ENCODE peak calls at places on chromosomes 7 and 10, in seven cellular contexts. W, O, D, Z, G, X and A are unnamed samples.

GRCh38 chr7:40828686-40829085 is 693.9 kb downstream of the SUGCT start:
- DNase-seq in W (no peak), O (no peak), D (no peak), Z (no peak), G (no peak), X (no peak), A (no peak)

GRCh38 chr10:13340626-13341370 is 7.3 kb downstream of the SEPHS1 start:
- DNase-seq in W (no peak), O (no peak), D (no peak), Z (no peak), G (no peak), X (no peak), A (no peak)

GRCh38 chr7:153524070-153524601 is 528.1 kb upstream of the DPP6 start:
- DNase-seq in W (no peak), O (no peak), D (no peak), Z (peak), G (no peak), X (no peak), A (no peak)

GRCh38 chr7:40604601-40605438 is 470.0 kb downstream of the SUGCT start:
- DNase-seq in W (peak), O (peak), D (peak), Z (peak), G (peak), X (peak), A (peak)

GRCh38 chr7:45938626-45939302 is 17.7 kb upstream of the IGFBP3 start:
- DNase-seq in W (no peak), O (no peak), D (no peak), Z (no peak), G (no peak), X (no peak), A (no peak)

GRCh38 chr7:151251328-151251925 is 2.9 kb upstream of the SMARCD3 start:
- DNase-seq in W (no peak), O (no peak), D (peak), Z (peak), G (peak), X (no peak), A (peak)

GRCh38 chr10:132122097-132122861 is 56.5 kb downstream of the JAKMIP3 start:
- DNase-seq in W (no peak), O (peak), D (no peak), Z (no peak), G (no peak), X (no peak), A (no peak)

GRCh38 chr7:2843191-2843685 is 870 bp downstream of the GNA12 start:
- DNase-seq in W (no peak), O (peak), D (no peak), Z (no peak), G (no peak), X (no peak), A (peak)

GRCh38 chr7:104299323-104299722 is 29.1 kb upstream of the LHFPL3 start:
- DNase-seq in W (no peak), O (no peak), D (no peak), Z (no peak), G (no peak), X (no peak), A (no peak)

GRCh38 chr7:112484671-112485097 is 3.9 kb downstream of the LSMEM1 start:
- DNase-seq in W (peak), O (no peak), D (no peak), Z (peak), G (no peak), X (peak), A (peak)

GRCh38 chr7:149027560-149028345 is 552 bp downstream of the PDIA4 start:
- DNase-seq in W (no peak), O (no peak), D (peak), Z (no peak), G (no peak), X (peak), A (peak)

GRCh38 chr7:107594961-107595737 is 15.1 kb downstream of the BCAP29 start:
- DNase-seq in W (no peak), O (no peak), D (peak), Z (no peak), G (no peak), X (no peak), A (peak)

DNA sequence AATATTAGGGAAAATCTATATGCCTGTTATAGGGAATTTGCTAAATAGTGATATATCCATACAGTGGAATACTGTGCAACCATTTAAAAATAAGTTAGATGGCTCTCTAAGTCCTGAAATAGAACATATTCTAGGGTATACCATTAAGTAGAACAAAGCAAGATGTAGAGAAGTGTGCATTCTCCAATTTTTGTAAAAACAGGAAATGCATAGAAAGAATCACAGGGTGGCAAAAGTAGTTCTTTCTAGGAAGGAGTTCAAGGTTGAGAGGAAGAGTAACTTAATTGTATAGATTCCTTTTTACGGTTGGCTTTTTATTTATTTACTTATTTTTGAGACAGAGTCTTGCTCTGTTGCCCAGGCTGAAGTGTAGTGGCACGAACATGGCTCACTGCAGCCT is 43.7 kb downstream of the ADD3 start:
- DNase-seq in W (no peak), O (no peak), D (no peak), Z (no peak), G (no peak), X (no peak), A (no peak)
- TF ChIP-seq CTCF in W (no peak), O (no peak), D (no peak), Z (no peak), G (no peak), X (no peak), A (no peak)

GRCh38 chr10:31706464-31706863 is 222.2 kb downstream of the ARHGAP12 start:
- DNase-seq in W (no peak), O (no peak), D (no peak), Z (no peak), G (no peak), X (no peak), A (no peak)
- H3K4me3 ChIP-seq in W (no peak), O (peak), D (no peak), Z (peak), G (no peak), X (no peak), A (no peak)

GRCh38 chr10:128568491-128568890 is 442.3 kb upstream of the MKI67 start:
- DNase-seq in W (no peak), O (no peak), D (no peak), Z (no peak), G (no peak), X (no peak), A (no peak)

GRCh38 chr10:128568041-128568440 is 441.8 kb upstream of the MKI67 start:
- DNase-seq in W (no peak), O (no peak), D (no peak), Z (no peak), G (no peak), X (no peak), A (no peak)

GRCh38 chr10:128566376-128566968 is 440.2 kb upstream of the MKI67 start:
- DNase-seq in W (no peak), O (no peak), D (no peak), Z (no peak), G (no peak), X (no peak), A (no peak)

GRCh38 chr10:128568979-128569378 is 442.8 kb upstream of the MKI67 start:
- DNase-seq in W (no peak), O (no peak), D (no peak), Z (no peak), G (no peak), X (no peak), A (no peak)

GRCh38 chr10:128567561-128567960 is 441.3 kb upstream of the MKI67 start:
- DNase-seq in W (no peak), O (no peak), D (no peak), Z (no peak), G (no peak), X (no peak), A (no peak)
- TF ChIP-seq CTCF in W (no peak), O (no peak), D (no peak), Z (peak), G (no peak), X (no peak), A (no peak)

DNA sequence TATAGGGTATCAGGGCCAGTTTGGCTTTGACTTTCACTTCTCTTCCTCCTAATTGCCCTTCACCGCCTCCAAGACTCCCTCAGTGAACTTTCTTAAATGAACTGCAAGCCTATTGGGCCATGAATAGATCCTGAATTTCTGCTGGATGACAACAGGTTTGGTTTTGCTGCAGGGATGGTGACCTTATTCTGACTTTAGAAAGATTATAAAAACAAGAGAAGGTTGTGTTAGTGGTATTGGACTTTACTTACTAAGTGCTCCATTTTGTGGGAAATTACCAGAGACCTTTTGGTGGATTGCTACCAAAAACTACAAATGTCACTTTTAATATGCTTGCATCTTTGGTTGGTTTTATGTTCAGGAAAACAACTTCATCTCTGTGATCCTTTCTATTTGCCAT is 11.5 kb upstream of the LIPA start:
- DNase-seq in W (no peak), O (no peak), D (no peak), Z (no peak), G (no peak), X (no peak), A (no peak)
- H3K4me3 ChIP-seq in W (no peak), O (no peak), D (no peak), Z (no peak), G (no peak), X (no peak), A (no peak)

DNA sequence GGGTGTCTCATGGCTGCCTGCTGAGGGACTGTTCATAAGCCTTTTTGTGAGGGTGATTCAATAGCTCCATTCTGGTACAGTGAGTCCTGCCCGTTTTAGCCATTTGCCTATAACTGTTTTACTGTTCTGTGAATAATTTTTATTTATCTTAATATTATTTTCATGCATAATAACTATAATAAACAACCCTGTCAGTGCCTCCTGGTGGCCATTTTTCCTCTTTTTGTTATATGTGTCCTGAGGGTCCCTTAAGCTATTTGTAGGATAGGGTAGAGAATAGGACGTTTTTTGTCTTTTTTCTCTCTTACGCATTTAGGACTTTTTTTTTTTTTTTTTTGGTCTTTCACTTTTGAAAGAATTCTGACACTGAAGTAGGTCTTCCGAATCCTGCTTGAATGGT is 2.9 kb downstream of the C1QL3 start:
- DNase-seq in W (no peak), O (no peak), D (no peak), Z (no peak), G (no peak), X (no peak), A (peak)
- TF ChIP-seq CTCF in W (no peak), O (peak), D (no peak), Z (peak), G (no peak), X (no peak), A (peak)

GRCh38 chr7:130290745-130291144 is 2.2 kb upstream of the CPA4 start:
- DNase-seq in W (peak), O (no peak), D (peak), Z (no peak), G (no peak), X (no peak), A (peak)

GRCh38 chr7:130289478-130289877 is 3.5 kb upstream of the CPA4 start:
- DNase-seq in W (no peak), O (no peak), D (no peak), Z (no peak), G (no peak), X (no peak), A (no peak)

GRCh38 chr7:130294314-130294713 is 1.4 kb downstream of the CPA4 start:
- DNase-seq in W (no peak), O (no peak), D (peak), Z (no peak), G (no peak), X (no peak), A (peak)

GRCh38 chr7:130293521-130293920 is 560 bp downstream of the CPA4 start:
- DNase-seq in W (no peak), O (no peak), D (no peak), Z (no peak), G (no peak), X (no peak), A (no peak)

GRCh38 chr7:130292682-130293257 is at the start of gene CPA4:
- DNase-seq in W (peak), O (peak), D (peak), Z (no peak), G (no peak), X (peak), A (peak)
- H3K4me3 ChIP-seq in W (no peak), O (no peak), D (no peak), Z (no peak), G (no peak), X (no peak), A (no peak)

GRCh38 chr10:19408924-19409323 is 360.3 kb downstream of the MALRD1 start:
- DNase-seq in W (no peak), O (no peak), D (no peak), Z (no peak), G (no peak), X (no peak), A (no peak)

GRCh38 chr10:19416164-19416563 is 367.6 kb downstream of the MALRD1 start:
- DNase-seq in W (no peak), O (no peak), D (no peak), Z (no peak), G (no peak), X (no peak), A (no peak)

GRCh38 chr10:19412531-19412930 is 363.9 kb downstream of the MALRD1 start:
- DNase-seq in W (no peak), O (no peak), D (peak), Z (no peak), G (no peak), X (no peak), A (peak)

GRCh38 chr10:19411119-19411518 is 362.5 kb downstream of the MALRD1 start:
- DNase-seq in W (no peak), O (no peak), D (no peak), Z (no peak), G (no peak), X (no peak), A (no peak)
- TF ChIP-seq CTCF in W (no peak), O (no peak), D (no peak), Z (no peak), G (no peak), X (no peak), A (no peak)

GRCh38 chr10:80205478-80206276 is at the start of gene ANXA11:
- DNase-seq in W (peak), O (peak), D (peak), Z (peak), G (peak), X (peak), A (peak)

GRCh38 chr10:80206277-80206655 is 929 bp upstream of the ANXA11 start:
- DNase-seq in W (no peak), O (no peak), D (no peak), Z (no peak), G (no peak), X (no peak), A (no peak)

GRCh38 chr10:80204801-80205477 is 398 bp downstream of the ANXA11 start:
- DNase-seq in W (peak), O (peak), D (no peak), Z (peak), G (no peak), X (no peak), A (no peak)

GRCh38 chr10:80210259-80210658 is 4.9 kb upstream of the ANXA11 start:
- DNase-seq in W (no peak), O (no peak), D (no peak), Z (no peak), G (no peak), X (no peak), A (no peak)

GRCh38 chr10:80207768-80208385 is 2.5 kb upstream of the ANXA11 start:
- DNase-seq in W (no peak), O (no peak), D (no peak), Z (no peak), G (no peak), X (no peak), A (no peak)
- H3K4me3 ChIP-seq in W (no peak), O (peak), D (peak), Z (peak), G (peak), X (peak), A (peak)

GRCh38 chr10:94042814-94043175 is 49.1 kb downstream of the PLCE1 start:
- DNase-seq in W (no peak), O (no peak), D (peak), Z (no peak), G (no peak), X (no peak), A (no peak)

GRCh38 chr10:94043431-94043990 is 49.8 kb downstream of the PLCE1 start:
- DNase-seq in W (no peak), O (no peak), D (no peak), Z (no peak), G (no peak), X (no peak), A (peak)

GRCh38 chr10:94038024-94038423 is 44.3 kb downstream of the PLCE1 start:
- DNase-seq in W (no peak), O (no peak), D (no peak), Z (no peak), G (no peak), X (no peak), A (peak)

GRCh38 chr10:94046152-94046551 is 52.4 kb downstream of the PLCE1 start:
- DNase-seq in W (no peak), O (no peak), D (no peak), Z (no peak), G (no peak), X (no peak), A (no peak)

GRCh38 chr10:94042001-94042813 is 48.5 kb downstream of the PLCE1 start:
- DNase-seq in W (no peak), O (no peak), D (peak), Z (no peak), G (no peak), X (no peak), A (peak)
- TF ChIP-seq CTCF in W (no peak), O (peak), D (peak), Z (no peak), G (no peak), X (no peak), A (peak)

GRCh38 chr7:105352018-105352612 is 36.6 kb downstream of the SRPK2 start:
- DNase-seq in W (peak), O (peak), D (peak), Z (peak), G (peak), X (peak), A (peak)
- H3K4me3 ChIP-seq in W (no peak), O (no peak), D (no peak), Z (peak), G (no peak), X (peak), A (peak)